ENCODE peak calls at places on chromosomes 4 and X, in eight cellular contexts. G is foreskin keratinocyte; E is AG04450; V is A549; M is lung; X is NCI-H2081; D is stimulated activated CD4-positive, alpha-beta T cell treated with anti-CD3 and anti-CD28 coated beads, Interleukin-1b, Interleukin-23, amount 100 ng/mL, for 4 hours; L is left cardiac atrium. O is an unnamed sample.

GRCh38 chrX:45508459-45508858 is 307.8 kb upstream of the DIPK2B start:
- DNase-seq in X (no peak), V (no peak), E (no peak), L (peak), D (no peak), M (no peak), G (peak), O (no peak)

GRCh38 chr4:24912252-24913098 is at the start of gene CCDC149:
- DNase-seq in G (peak), L (peak), E (no peak), V (peak), D (no peak), M (peak), X (peak), O (no peak)

GRCh38 chrX:3029084-3029483 is 12.2 kb upstream of the ARSF start:
- DNase-seq in E (no peak), X (no peak), M (no peak), V (no peak), L (no peak), G (no peak), D (no peak), O (no peak)

GRCh38 chrX:114162068-114162735 is 421.7 kb upstream of the HTR2C start:
- DNase-seq in E (no peak), L (no peak), M (no peak), V (no peak), D (no peak), X (no peak), G (no peak), O (no peak)

GRCh38 chrX:45711231-45711630 is 510.6 kb upstream of the DIPK2B start:
- DNase-seq in X (no peak), M (no peak), G (peak), V (no peak), E (no peak), L (no peak), D (no peak), O (no peak)

GRCh38 chrX:39440734-39441305 is 639.6 kb downstream of the MID1IP1 start:
- DNase-seq in M (no peak), D (no peak), E (no peak), V (no peak), X (no peak), L (no peak), G (no peak), O (no peak)

GRCh38 chr4:55887594-55887993 is 34.1 kb downstream of the EXOC1 start:
- DNase-seq in G (no peak), X (no peak), E (no peak), M (no peak), L (no peak), V (no peak), D (no peak), O (no peak)

GRCh38 chr4:71833175-71833900 is 49.5 kb upstream of the GC start:
- DNase-seq in X (no peak), M (peak), D (no peak), E (no peak), V (no peak), L (no peak), G (no peak), O (no peak)

GRCh38 chr4:16833722-16834121 is 64.7 kb downstream of the LDB2 start:
- DNase-seq in V (no peak), G (no peak), X (no peak), D (no peak), M (no peak), E (no peak), L (no peak), O (no peak)

GRCh38 chrX:116194649-116195048 is 24.1 kb downstream of the AGTR2 start:
- DNase-seq in G (no peak), L (no peak), M (no peak), D (no peak), V (no peak), X (no peak), E (no peak), O (no peak)

GRCh38 chr4:11700751-11701226 is 272.1 kb upstream of the HS3ST1 start:
- DNase-seq in L (no peak), X (no peak), V (no peak), E (peak), G (peak), D (no peak), M (no peak), O (no peak)

GRCh38 chr4:53781614-53782467 is 190.6 kb upstream of the LNX1 start:
- DNase-seq in G (no peak), E (peak), M (no peak), V (peak), X (peak), L (no peak), D (no peak), O (no peak)

GRCh38 chr4:76694056-76694455 is 203.9 kb downstream of the SOWAHB start:
- DNase-seq in L (no peak), D (no peak), M (no peak), G (no peak), E (no peak), V (no peak), X (no peak), O (no peak)

GRCh38 chrX:40496728-40497127 is 84.0 kb upstream of the ATP6AP2 start:
- DNase-seq in L (peak), E (peak), V (no peak), X (no peak), M (no peak), G (no peak), D (no peak), O (no peak)

GRCh38 chrX:103099706-103100105 is 6.8 kb upstream of the NXF3 start:
- DNase-seq in L (no peak), E (no peak), G (no peak), M (no peak), D (no peak), X (no peak), V (no peak), O (no peak)

GRCh38 chrX:21798677-21799219 is 40.7 kb upstream of the MBTPS2 start:
- DNase-seq in G (peak), V (peak), M (no peak), L (no peak), D (no peak), X (peak), E (peak), O (no peak)

GRCh38 chr4:184279496-184280082 is 61.9 kb upstream of the ENPP6 start:
- DNase-seq in G (no peak), D (no peak), L (no peak), X (no peak), E (no peak), V (no peak), M (no peak), O (no peak)

GRCh38 chr4:177163532-177163931 is 146.1 kb upstream of the NEIL3 start:
- DNase-seq in M (no peak), E (no peak), X (no peak), G (no peak), D (no peak), V (no peak), L (no peak), O (no peak)

GRCh38 chrX:72094894-72095293 is 36.8 kb downstream of the RTL5 start:
- DNase-seq in E (no peak), G (no peak), L (peak), D (peak), X (peak), V (no peak), M (no peak), O (peak)

GRCh38 chr4:156971623-156972369 is at the start of gene PDGFC:
- DNase-seq in E (no peak), M (peak), L (peak), D (no peak), X (peak), V (peak), G (peak), O (no peak)

GRCh38 chrX:152212969-152213368 is 74.6 kb upstream of the MAGEA10 start:
- DNase-seq in E (no peak), V (no peak), G (no peak), M (no peak), L (no peak), X (no peak), D (no peak), O (no peak)

GRCh38 chr4:107845721-107846120 is 21.0 kb downstream of the SGMS2 start:
- DNase-seq in V (no peak), D (no peak), G (no peak), E (no peak), M (no peak), X (no peak), L (no peak), O (no peak)